ENCODE peak calls at places on chromosomes 12 and 14, in four cellular contexts. H is HepG2, V is K562, O is GM12878. E is an unnamed sample.

GRCh38 chr12:124509676-124510300 is 57.6 kb downstream of the NCOR2 start:
- DNase-seq in V (peak), O (no peak), H (peak), E (no peak)

GRCh38 chr12:121288158-121288848 is 8.2 kb downstream of the CAMKK2 start:
- DNase-seq in O (no peak), V (no peak), H (no peak), E (no peak)

GRCh38 chr12:15788266-15789214 is 648 bp downstream of the EPS8 start:
- DNase-seq in H (peak), V (peak), O (peak), E (peak)

GRCh38 chr14:85909581-85909980 is 379.6 kb downstream of the FLRT2 start:
- DNase-seq in H (no peak), V (no peak), O (no peak), E (no peak)

GRCh38 chr12:112546339-112546738 is 127.6 kb downstream of the PTPN11 start:
- DNase-seq in H (no peak), V (no peak), O (no peak), E (no peak)

GRCh38 chr12:101231626-101232025 is 21.6 kb upstream of the SLC5A8 start:
- DNase-seq in V (no peak), H (no peak), O (no peak), E (no peak)

GRCh38 chr12:116317139-116317538 is 39.6 kb upstream of the MED13L start:
- DNase-seq in V (no peak), O (no peak), H (no peak), E (no peak)

GRCh38 chr14:100159107-100159864 is at the start of gene DEGS2:
- DNase-seq in O (no peak), H (no peak), V (peak), E (peak)

GRCh38 chr12:99119449-99119848 is 474.4 kb downstream of the APAF1 start:
- DNase-seq in H (no peak), V (no peak), O (no peak), E (no peak)

GRCh38 chr14:91246051-91246852 is 1.7 kb upstream of the GPR68 start:
- DNase-seq in V (no peak), O (no peak), H (no peak), E (no peak)

GRCh38 chr14:70822706-70823185 is 13.4 kb upstream of the MAP3K9 start:
- DNase-seq in V (no peak), O (no peak), H (no peak), E (peak)

GRCh38 chr12:47156167-47156736 is 76.5 kb upstream of the AMIGO2 start:
- DNase-seq in O (no peak), V (no peak), H (no peak), E (no peak)

GRCh38 chr12:55037349-55037748 is 17.6 kb downstream of the NEUROD4 start:
- DNase-seq in O (no peak), V (no peak), H (no peak), E (no peak)

GRCh38 chr14:45785240-45785639 is 532.2 kb upstream of the MIS18BP1 start:
- DNase-seq in O (no peak), V (no peak), H (no peak), E (no peak)

GRCh38 chr12:132030367-132031038 is 80.8 kb downstream of the EP400 start:
- DNase-seq in O (no peak), V (no peak), H (no peak), E (no peak)

GRCh38 chr14:102927346-102927877 is 4.9 kb downstream of the AMN start:
- DNase-seq in O (no peak), V (no peak), H (no peak), E (no peak)

GRCh38 chr14:46322076-46322475 is 329.5 kb downstream of the RPL10L start:
- DNase-seq in V (no peak), H (no peak), O (no peak), E (no peak)

GRCh38 chr12:100199347-100200136 is 1.1 kb upstream of the ACTR6 start:
- DNase-seq in O (no peak), H (peak), V (peak), E (peak)

GRCh38 chr14:23829736-23830474 is 123.7 kb upstream of the DHRS4 start:
- DNase-seq in V (no peak), O (no peak), H (peak), E (peak)

GRCh38 chr14:85531594-85532391 is 1.8 kb downstream of the FLRT2 start:
- DNase-seq in H (no peak), V (no peak), O (no peak), E (no peak)

GRCh38 chr12:46111727-46112126 is 121.4 kb upstream of the SCAF11 start:
- DNase-seq in H (no peak), V (no peak), O (no peak), E (no peak)

GRCh38 chr12:89084751-89085150 is 267.6 kb downstream of the DUSP6 start:
- DNase-seq in O (no peak), H (no peak), V (no peak), E (no peak)

GRCh38 chr12:31868980-31869379 is 90.2 kb upstream of the RESF1 start:
- DNase-seq in V (no peak), H (no peak), O (no peak), E (no peak)

GRCh38 chr14:64826845-64827244 is 52.9 kb downstream of the SPTB start:
- DNase-seq in O (no peak), V (no peak), H (no peak), E (no peak)

GRCh38 chr12:18139989-18140596 is 50.1 kb upstream of the RERGL start:
- DNase-seq in V (peak), H (peak), O (no peak), E (peak)

GRCh38 chr12:25977047-25977446 is 18.6 kb downstream of the RASSF8 start:
- DNase-seq in H (no peak), V (no peak), O (no peak), E (no peak)

GRCh38 chr12:5201554-5202243 is 158.0 kb downstream of the KCNA5 start:
- DNase-seq in V (peak), O (no peak), H (no peak), E (no peak)

GRCh38 chr14:61470261-61470953 is 149.0 kb downstream of the PRKCH start:
- DNase-seq in O (no peak), H (no peak), V (no peak), E (no peak)

GRCh38 chr14:24215495-24216344 is at the start of gene MDP1:
- DNase-seq in O (peak), H (peak), V (peak), E (peak)

GRCh38 chr12:84186433-84186832 is 726.2 kb downstream of the SLC6A15 start:
- DNase-seq in H (no peak), O (no peak), V (no peak), E (no peak)

GRCh38 chr12:29528161-29528560 is 30.7 kb upstream of the OVCH1 start:
- DNase-seq in V (no peak), H (no peak), O (no peak), E (no peak)
- TF ChIP-seq FOXK2 in V (no peak), H (no peak), O (no peak), E (no peak)

GRCh38 chr12:110698171-110698902 is 9.4 kb upstream of the HVCN1 start:
- DNase-seq in H (peak), V (peak), O (peak), E (peak)
- TF ChIP-seq FOXK2 in H (no peak), V (peak), O (no peak), E (no peak)

DNA sequence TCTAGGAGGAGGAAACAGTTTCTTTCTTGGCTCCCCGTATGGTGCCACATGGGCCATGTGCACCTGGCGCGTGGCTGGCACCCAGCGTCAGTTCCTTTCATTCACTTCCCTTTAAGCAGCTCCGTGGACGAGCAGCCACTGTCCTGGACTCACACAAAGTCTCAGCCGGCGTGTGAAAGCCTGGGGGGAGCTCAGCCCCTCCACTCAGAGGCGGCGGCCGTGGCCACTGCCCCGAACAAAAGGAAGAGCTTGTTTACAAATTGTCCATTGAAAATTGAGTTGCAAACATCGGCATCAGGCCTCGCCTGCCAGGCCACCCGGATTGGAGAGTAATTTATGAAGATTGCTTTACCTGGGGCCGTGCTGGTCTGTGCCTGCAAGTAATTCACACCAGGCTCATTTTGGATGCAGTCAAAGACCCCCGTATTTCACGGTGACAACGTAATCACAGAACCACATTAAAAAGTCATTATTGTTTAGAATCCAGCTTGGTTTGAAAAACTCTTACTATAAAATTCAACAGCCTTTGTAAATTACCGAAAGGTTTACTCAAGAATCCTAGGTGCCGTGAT is 101.7 kb upstream of the C14orf180 start:
- DNase-seq in H (no peak), V (no peak), O (no peak), E (no peak)
- TF ChIP-seq FOXK2 in H (no peak), V (no peak), O (no peak), E (no peak)

DNA sequence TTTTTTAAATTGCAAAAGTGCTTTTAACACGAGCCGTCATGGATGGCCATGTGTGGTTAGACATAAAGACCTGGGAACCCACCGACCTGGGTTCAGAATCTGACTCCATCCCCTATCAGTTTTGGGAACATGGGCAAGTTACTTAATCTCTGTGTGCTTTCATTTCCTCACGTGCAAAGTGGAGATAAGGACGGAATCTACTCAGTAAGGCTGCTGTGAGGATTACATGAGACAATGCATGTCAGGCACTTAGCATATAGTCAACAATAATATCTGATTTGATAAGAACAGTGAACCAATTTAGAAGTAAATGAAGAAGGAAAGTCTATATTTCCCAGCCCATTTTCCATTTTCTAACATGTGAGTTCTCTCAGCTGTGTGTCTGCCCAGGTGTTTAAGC is 235.4 kb downstream of the SUDS3 start:
- DNase-seq in V (no peak), O (no peak), H (no peak), E (no peak)
- TF ChIP-seq FOXK2 in V (no peak), O (no peak), H (no peak), E (no peak)

GRCh38 chr12:50052544-50052943 is 4.9 kb upstream of the ASIC1 start:
- DNase-seq in O (no peak), H (no peak), V (no peak), E (no peak)

GRCh38 chr12:50049254-50050118 is 7.9 kb upstream of the ASIC1 start:
- DNase-seq in O (no peak), H (no peak), V (no peak), E (no peak)

GRCh38 chr12:50052964-50053363 is 4.4 kb upstream of the ASIC1 start:
- DNase-seq in H (no peak), V (no peak), O (no peak), E (no peak)

GRCh38 chr12:50050119-50050385 is 7.3 kb upstream of the ASIC1 start:
- DNase-seq in O (no peak), V (no peak), H (no peak), E (no peak)

GRCh38 chr12:50050410-50051280 is 6.8 kb upstream of the ASIC1 start:
- DNase-seq in H (peak), O (no peak), V (peak), E (peak)
- TF ChIP-seq FOXK2 in H (no peak), O (no peak), V (peak), E (no peak)

GRCh38 chr14:105582639-105583038 is 56.3 kb downstream of the TMEM121 start:
- DNase-seq in H (peak), V (no peak), O (no peak), E (no peak)
- TF ChIP-seq FOXK2 in H (no peak), V (no peak), O (no peak), E (no peak)

DNA sequence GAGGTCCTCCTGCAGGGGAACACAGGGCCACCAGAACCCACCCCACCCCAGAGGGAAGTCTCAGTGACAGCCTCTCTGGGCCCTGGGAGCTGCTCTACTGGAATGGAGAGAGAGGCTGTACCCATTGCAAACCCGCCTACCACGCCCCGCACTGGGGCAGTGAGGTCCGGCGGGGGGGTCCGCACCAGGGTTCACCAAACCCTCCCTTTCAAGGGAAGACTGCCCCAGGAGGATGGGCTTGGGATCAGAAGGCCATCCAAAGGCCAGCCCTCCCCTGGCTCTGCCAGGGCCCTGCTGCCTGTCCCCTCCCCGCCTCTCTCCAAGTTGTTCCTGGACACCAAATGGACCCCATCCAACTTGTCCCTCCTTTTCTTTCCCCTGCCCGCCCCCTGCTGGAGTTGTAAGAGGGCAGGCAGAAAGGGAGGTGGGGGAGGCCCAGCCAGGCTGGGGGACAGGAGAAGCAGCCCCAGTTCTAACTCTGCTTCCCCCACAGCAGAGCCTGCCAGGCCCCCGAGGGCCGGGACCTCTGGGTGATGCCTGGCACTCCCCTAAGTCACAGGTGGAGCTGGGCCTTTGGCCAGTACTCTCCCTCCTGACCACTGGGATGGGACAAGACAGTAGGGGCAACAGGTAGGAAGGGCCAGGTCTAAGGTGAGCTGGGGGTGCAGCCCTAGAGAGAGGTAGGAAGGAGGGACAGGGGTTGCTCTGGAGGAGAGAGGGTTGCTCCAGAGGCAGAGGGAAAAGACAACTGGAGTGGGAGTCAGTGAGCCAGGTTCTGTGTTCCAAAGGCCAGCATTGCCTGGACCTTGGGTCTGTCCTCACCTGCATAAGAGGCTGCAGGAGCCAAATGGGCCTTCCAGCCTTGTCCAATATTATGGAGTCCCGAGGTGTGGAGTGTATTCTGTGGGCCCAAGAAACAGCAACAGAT is 3.2 kb upstream of the DIO3 start:
- DNase-seq in O (no peak), V (no peak), H (peak), E (no peak)
- TF ChIP-seq FOXK2 in O (no peak), V (no peak), H (no peak), E (no peak)

GRCh38 chr14:30373053-30373849 is 185.7 kb upstream of the G2E3 start:
- DNase-seq in H (no peak), V (no peak), O (no peak), E (no peak)

GRCh38 chr14:30369531-30370180 is 189.3 kb upstream of the G2E3 start:
- DNase-seq in V (no peak), O (no peak), H (no peak), E (no peak)

GRCh38 chr14:30375280-30375892 is 183.6 kb upstream of the G2E3 start:
- DNase-seq in V (peak), O (no peak), H (peak), E (peak)
- TF ChIP-seq FOXK2 in V (no peak), O (no peak), H (no peak), E (no peak)

GRCh38 chr12:51779876-51780275 is 68.6 kb downstream of the FIGNL2 start:
- DNase-seq in V (no peak), O (no peak), H (no peak), E (no peak)
- TF ChIP-seq FOXK2 in V (no peak), O (no peak), H (no peak), E (no peak)